ENCODE peak calls at places on chromosomes 5 and 9, in six cellular contexts. M, C, S, P, H and U are unnamed samples.

GRCh38 chr5:179344301-179345178 is 721 bp downstream of the ADAMTS2 start:
- DNase-seq in M (peak), C (no peak), S (no peak), P (peak), H (peak), U (no peak)

GRCh38 chr9:99362317-99362716 is 140.2 kb downstream of the SEC61B start:
- DNase-seq in M (no peak), C (no peak), S (no peak), P (no peak), H (no peak), U (no peak)

GRCh38 chr9:74742792-74743389 is 144.8 kb downstream of the TRPM6 start:
- DNase-seq in M (peak), C (peak), S (peak), P (peak), H (no peak), U (peak)

GRCh38 chr9:36831381-36832231 is 202.5 kb downstream of the PAX5 start:
- DNase-seq in M (no peak), C (no peak), S (no peak), P (no peak), H (no peak), U (no peak)

GRCh38 chr9:110040788-110041187 is 167.2 kb downstream of the C9orf152 start:
- DNase-seq in M (no peak), C (peak), S (no peak), P (no peak), H (no peak), U (no peak)

GRCh38 chr5:178434851-178435250 is 155.3 kb downstream of the COL23A1 start:
- DNase-seq in M (no peak), C (no peak), S (no peak), P (no peak), H (no peak), U (no peak)

GRCh38 chr5:72543365-72543764 is 36.2 kb upstream of the ZNF366 start:
- DNase-seq in M (no peak), C (no peak), S (no peak), P (no peak), H (no peak), U (no peak)

GRCh38 chr5:103927739-103928138 is 365.1 kb upstream of the NUDT12 start:
- DNase-seq in M (no peak), C (no peak), S (no peak), P (no peak), H (no peak), U (no peak)

GRCh38 chr9:120152295-120152694 is 427.7 kb downstream of the CDK5RAP2 start:
- DNase-seq in M (peak), C (no peak), S (no peak), P (peak), H (peak), U (no peak)

GRCh38 chr9:131530930-131531832 is at the start of gene UCK1:
- DNase-seq in M (peak), C (peak), S (peak), P (peak), H (peak), U (peak)

GRCh38 chr5:1800470-1801060 is 642 bp upstream of the NDUFS6 start:
- DNase-seq in M (no peak), C (peak), S (peak), P (no peak), H (no peak), U (peak)

GRCh38 chr9:125271081-125271480 is 9.5 kb downstream of the GAPVD1 start:
- DNase-seq in M (no peak), C (no peak), S (no peak), P (no peak), H (no peak), U (no peak)

GRCh38 chr9:89137548-89138462 is 40.8 kb downstream of the SHC3 start:
- DNase-seq in M (no peak), C (no peak), S (peak), P (no peak), H (no peak), U (peak)

GRCh38 chr5:143646961-143647360 is 165.0 kb upstream of the HMHB1 start:
- DNase-seq in M (no peak), C (no peak), S (no peak), P (no peak), H (no peak), U (no peak)

GRCh38 chr9:72554221-72554641 is 32.8 kb downstream of the TMC1 start:
- DNase-seq in M (no peak), C (peak), S (peak), P (no peak), H (no peak), U (peak)

GRCh38 chr5:141816598-141817399 is 61.4 kb downstream of the PCDH1 start:
- DNase-seq in M (peak), C (no peak), S (peak), P (peak), H (peak), U (no peak)

GRCh38 chr9:131645078-131645776 is 94.6 kb downstream of the RAPGEF1 start:
- DNase-seq in M (no peak), C (no peak), S (no peak), P (no peak), H (no peak), U (no peak)

GRCh38 chr5:173317091-173317685 is 11.0 kb downstream of the STC2 start:
- DNase-seq in M (no peak), C (no peak), S (no peak), P (peak), H (no peak), U (no peak)

GRCh38 chr5:149679876-149680809 is 50.0 kb upstream of the PPARGC1B start:
- DNase-seq in M (no peak), C (no peak), S (no peak), P (no peak), H (no peak), U (no peak)

GRCh38 chr9:131758972-131759647 is 19.2 kb upstream of the RAPGEF1 start:
- DNase-seq in M (no peak), C (no peak), S (no peak), P (no peak), H (no peak), U (no peak)

GRCh38 chr9:111356567-111357244 is 26.7 kb upstream of the OR2K2 start:
- DNase-seq in M (no peak), C (no peak), S (peak), P (no peak), H (no peak), U (peak)

GRCh38 chr9:125374443-125375309 is 113.0 kb downstream of the GAPVD1 start:
- DNase-seq in M (peak), C (peak), S (peak), P (peak), H (peak), U (peak)

GRCh38 chr5:173547579-173547978 is 68.9 kb downstream of the BOD1 start:
- DNase-seq in M (no peak), C (no peak), S (no peak), P (no peak), H (no peak), U (no peak)

GRCh38 chr9:38423939-38424843 is at the start of gene IGFBPL1:
- DNase-seq in M (peak), C (no peak), S (peak), P (peak), H (peak), U (peak)

GRCh38 chr5:93941897-93942296 is 200.5 kb upstream of the POU5F2 start:
- DNase-seq in M (no peak), C (no peak), S (no peak), P (no peak), H (no peak), U (no peak)

GRCh38 chr9:29514336-29514735 is 1941.1 kb upstream of the C9orf72 start:
- DNase-seq in M (peak), C (no peak), S (no peak), P (no peak), H (peak), U (no peak)

GRCh38 chr5:14464661-14465060 is 116.9 kb upstream of the OTULINL start:
- DNase-seq in M (no peak), C (no peak), S (no peak), P (no peak), H (no peak), U (no peak)

GRCh38 chr9:105694848-105695581 is 674 bp downstream of the TMEM38B start:
- DNase-seq in M (peak), C (peak), S (peak), P (peak), H (peak), U (peak)

GRCh38 chr5:36680066-36680465 is 73.7 kb downstream of the SLC1A3 start:
- DNase-seq in M (no peak), C (no peak), S (no peak), P (no peak), H (no peak), U (no peak)

GRCh38 chr9:12464910-12465512 is 228.2 kb upstream of the TYRP1 start:
- DNase-seq in M (no peak), C (peak), S (peak), P (peak), H (no peak), U (peak)

GRCh38 chr9:32010322-32010721 is 374.1 kb upstream of the ACO1 start:
- DNase-seq in M (no peak), C (no peak), S (no peak), P (no peak), H (no peak), U (no peak)

DNA sequence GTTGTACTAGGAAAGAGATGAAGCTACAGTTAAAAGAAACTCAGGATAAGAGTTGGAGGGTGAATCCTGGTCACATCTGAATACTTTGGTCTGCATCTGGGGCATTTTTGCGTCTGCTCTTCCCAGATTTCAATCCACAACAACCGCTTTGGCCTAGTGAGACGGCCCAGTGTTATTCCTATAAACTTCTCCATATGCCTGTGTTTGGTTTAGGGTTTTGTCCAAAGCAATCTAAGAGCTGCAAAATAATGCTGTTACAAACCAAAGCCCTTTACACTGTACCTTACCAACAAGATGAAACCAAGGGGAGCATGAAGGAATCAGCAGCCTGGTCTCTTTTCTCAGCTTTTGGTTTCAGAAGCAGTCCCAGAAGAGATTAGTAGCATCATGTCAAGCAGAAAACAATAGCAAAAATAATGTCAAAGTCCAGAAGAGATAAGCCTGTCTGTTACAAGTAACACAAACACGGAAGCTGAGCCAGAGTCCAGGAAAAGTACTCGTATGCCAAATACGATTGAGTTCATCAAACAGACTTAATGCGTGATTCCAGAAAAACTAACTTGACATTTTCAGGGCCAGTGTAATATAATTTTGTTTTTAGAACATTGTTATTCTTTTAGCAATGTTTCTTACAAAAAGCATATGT is 379.9 kb upstream of the ACO1 start:
- DNase-seq in M (no peak), C (peak), S (no peak), P (no peak), H (no peak), U (no peak)
- TF ChIP-seq JUN in M (no peak), C (no peak), S (no peak), P (no peak), H (no peak), U (no peak)

GRCh38 chr9:133278161-133279131 is 3.4 kb upstream of the ABO start:
- DNase-seq in M (no peak), C (no peak), S (no peak), P (no peak), H (no peak), U (no peak)
- TF ChIP-seq JUN in M (no peak), C (no peak), S (no peak), P (no peak), H (no peak), U (no peak)

GRCh38 chr9:121720992-121721350 is 69.5 kb downstream of the DAB2IP start:
- DNase-seq in M (no peak), C (no peak), S (peak), P (no peak), H (no peak), U (peak)
- TF ChIP-seq JUN in M (no peak), C (no peak), S (no peak), P (no peak), H (no peak), U (no peak)

GRCh38 chr9:134004131-134004873 is 12.2 kb upstream of the VAV2 start:
- DNase-seq in M (no peak), C (no peak), S (no peak), P (no peak), H (no peak), U (no peak)

GRCh38 chr9:134004881-134005280 is 12.8 kb upstream of the VAV2 start:
- DNase-seq in M (no peak), C (no peak), S (no peak), P (no peak), H (no peak), U (no peak)

GRCh38 chr9:134007571-134007970 is 15.4 kb upstream of the VAV2 start:
- DNase-seq in M (no peak), C (no peak), S (no peak), P (no peak), H (no peak), U (no peak)

GRCh38 chr9:134005381-134005780 is 13.3 kb upstream of the VAV2 start:
- DNase-seq in M (no peak), C (no peak), S (no peak), P (no peak), H (no peak), U (no peak)

GRCh38 chr9:134007150-134007549 is 15.0 kb upstream of the VAV2 start:
- DNase-seq in M (no peak), C (no peak), S (no peak), P (no peak), H (no peak), U (no peak)
- TF ChIP-seq JUN in M (no peak), C (no peak), S (no peak), P (no peak), H (no peak), U (no peak)

GRCh38 chr5:78753093-78753531 is 104.5 kb upstream of the LHFPL2 start:
- DNase-seq in M (no peak), C (no peak), S (no peak), P (no peak), H (no peak), U (no peak)

GRCh38 chr5:78751872-78752271 is 103.3 kb upstream of the LHFPL2 start:
- DNase-seq in M (no peak), C (no peak), S (no peak), P (no peak), H (no peak), U (no peak)

GRCh38 chr5:78755822-78756429 is 107.4 kb upstream of the LHFPL2 start:
- DNase-seq in M (no peak), C (no peak), S (no peak), P (no peak), H (no peak), U (no peak)

GRCh38 chr5:78756853-78757252 is 108.3 kb upstream of the LHFPL2 start:
- DNase-seq in M (no peak), C (no peak), S (no peak), P (no peak), H (no peak), U (no peak)

GRCh38 chr5:78754655-78755054 is 106.1 kb upstream of the LHFPL2 start:
- DNase-seq in M (no peak), C (no peak), S (no peak), P (no peak), H (no peak), U (no peak)
- TF ChIP-seq JUN in M (no peak), C (no peak), S (no peak), P (no peak), H (no peak), U (no peak)

GRCh38 chr5:31888513-31888912 is 249.6 kb downstream of the PDZD2 start:
- DNase-seq in M (no peak), C (no peak), S (no peak), P (no peak), H (no peak), U (no peak)

GRCh38 chr5:31886206-31886605 is 247.3 kb downstream of the PDZD2 start:
- DNase-seq in M (no peak), C (no peak), S (no peak), P (no peak), H (no peak), U (no peak)

GRCh38 chr5:31887556-31887955 is 248.6 kb downstream of the PDZD2 start:
- DNase-seq in M (no peak), C (no peak), S (no peak), P (no peak), H (no peak), U (no peak)

GRCh38 chr5:31889131-31889561 is 250.2 kb downstream of the PDZD2 start:
- DNase-seq in M (no peak), C (no peak), S (no peak), P (no peak), H (no peak), U (no peak)

DNA sequence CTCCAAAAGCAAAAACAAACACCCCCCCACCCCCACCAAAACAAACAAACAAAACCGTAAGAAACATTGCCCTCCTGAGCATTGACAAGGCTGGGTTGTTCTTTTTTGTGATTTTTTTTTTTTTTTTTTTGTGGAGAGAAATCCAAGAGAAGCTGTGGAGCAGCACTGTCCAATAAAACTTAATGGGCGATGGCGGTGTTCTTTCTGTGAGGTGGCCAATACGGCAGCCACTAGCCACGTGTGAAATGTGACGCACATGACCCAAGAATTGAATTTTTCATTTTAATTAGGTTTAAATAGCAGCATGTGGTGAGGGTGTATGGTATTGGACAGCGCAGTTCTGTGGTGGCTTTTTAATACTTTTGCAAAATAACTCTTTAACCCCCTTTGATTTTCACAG is 251.1 kb downstream of the PDZD2 start:
- DNase-seq in M (no peak), C (no peak), S (no peak), P (no peak), H (no peak), U (no peak)
- TF ChIP-seq JUN in M (no peak), C (no peak), S (no peak), P (no peak), H (no peak), U (no peak)

GRCh38 chr5:155451106-155451505 is 437.6 kb downstream of the KIF4B start:
- DNase-seq in M (no peak), C (no peak), S (no peak), P (no peak), H (no peak), U (no peak)
- TF ChIP-seq JUN in M (no peak), C (no peak), S (no peak), P (no peak), H (no peak), U (no peak)